ENCODE peak calls at places on chromosomes 4 and X, in seven cellular contexts. Q is hepatocyte, H is PC-3, R is NT2/D1, I is esophagus squamous epithelium, U is SJSA1, O is heart left ventricle. V is an unnamed sample. For H3K27me3, the result is how much of the 10 kb centered on the place peaks cover.

GRCh38 chr4:122980860-122981259 is 58.5 kb upstream of the NUDT6 start:
- DNase-seq in H (no peak), O (no peak), I (no peak), U (no peak), Q (no peak), R (no peak), V (no peak)

GRCh38 chr4:151672996-151673395 is 87.8 kb downstream of the GATB start:
- DNase-seq in I (no peak), O (no peak), H (no peak), R (no peak), Q (no peak), U (no peak), V (no peak)

GRCh38 chr4:54545663-54546424 is 111.9 kb upstream of the KIT start:
- DNase-seq in I (no peak), U (no peak), O (no peak), Q (no peak), R (no peak), H (no peak), V (no peak)

GRCh38 chrX:143486105-143486504 is 31.2 kb downstream of the SPANXN3 start:
- DNase-seq in U (no peak), O (no peak), Q (no peak), I (no peak), R (no peak), H (no peak), V (no peak)

GRCh38 chr4:112170451-112170993 is 25.3 kb downstream of the FAM241A start:
- DNase-seq in H (peak), U (no peak), R (no peak), Q (peak), I (no peak), O (no peak), V (peak)

GRCh38 chr4:159051245-159052071 is 51.4 kb upstream of the RAPGEF2 start:
- DNase-seq in H (no peak), Q (no peak), U (no peak), I (no peak), O (no peak), R (no peak), V (no peak)

GRCh38 chrX:118968031-118968430 is 6.4 kb upstream of the LONRF3 start:
- DNase-seq in O (no peak), H (peak), I (no peak), R (no peak), Q (no peak), U (no peak), V (no peak)

GRCh38 chr4:155353923-155354540 is 22.7 kb downstream of the MAP9 start:
- DNase-seq in U (peak), O (peak), R (peak), Q (peak), I (no peak), H (peak), V (no peak)

GRCh38 chr4:4386736-4387392 is at the start of gene NSG1:
- DNase-seq in Q (peak), R (no peak), O (no peak), H (no peak), I (no peak), U (no peak), V (no peak)

GRCh38 chrX:25007059-25008053 is 8.4 kb downstream of the ARX start:
- DNase-seq in Q (no peak), I (no peak), O (no peak), H (no peak), R (no peak), U (no peak), V (no peak)
- H3K27me3 ChIP-seq in Q (half or more), I (under half), O (under half), H (half or more), R (half or more), U (under half), V (half or more)

GRCh38 chr4:165720411-165721082 is 152.5 kb upstream of the TLL1 start:
- DNase-seq in I (no peak), H (no peak), U (no peak), R (no peak), O (no peak), Q (no peak), V (no peak)

GRCh38 chr4:165721815-165722214 is 151.2 kb upstream of the TLL1 start:
- DNase-seq in U (no peak), Q (no peak), I (no peak), H (no peak), O (no peak), R (no peak), V (no peak)

GRCh38 chr4:165723051-165723805 is 149.8 kb upstream of the TLL1 start:
- DNase-seq in I (no peak), O (no peak), H (peak), R (no peak), U (no peak), Q (no peak), V (no peak)

GRCh38 chr4:165726831-165727230 is 146.2 kb upstream of the TLL1 start:
- DNase-seq in U (no peak), I (no peak), Q (no peak), H (no peak), O (no peak), R (no peak), V (peak)

GRCh38 chr4:165725352-165725751 is 147.7 kb upstream of the TLL1 start:
- DNase-seq in I (no peak), R (no peak), H (no peak), Q (no peak), U (no peak), O (no peak), V (no peak)
- H3K4me3 ChIP-seq in I (no peak), R (no peak), H (no peak), Q (no peak), U (no peak), O (no peak), V (no peak)

GRCh38 chrX:106802388-106803275 is at the start of gene TBC1D8B:
- DNase-seq in O (peak), R (peak), I (no peak), Q (peak), H (peak), U (peak), V (peak)
- H3K27me3 ChIP-seq in O (under half), R (under half), I (under half), Q (under half), H (under half), U (under half), V (under half)

DNA sequence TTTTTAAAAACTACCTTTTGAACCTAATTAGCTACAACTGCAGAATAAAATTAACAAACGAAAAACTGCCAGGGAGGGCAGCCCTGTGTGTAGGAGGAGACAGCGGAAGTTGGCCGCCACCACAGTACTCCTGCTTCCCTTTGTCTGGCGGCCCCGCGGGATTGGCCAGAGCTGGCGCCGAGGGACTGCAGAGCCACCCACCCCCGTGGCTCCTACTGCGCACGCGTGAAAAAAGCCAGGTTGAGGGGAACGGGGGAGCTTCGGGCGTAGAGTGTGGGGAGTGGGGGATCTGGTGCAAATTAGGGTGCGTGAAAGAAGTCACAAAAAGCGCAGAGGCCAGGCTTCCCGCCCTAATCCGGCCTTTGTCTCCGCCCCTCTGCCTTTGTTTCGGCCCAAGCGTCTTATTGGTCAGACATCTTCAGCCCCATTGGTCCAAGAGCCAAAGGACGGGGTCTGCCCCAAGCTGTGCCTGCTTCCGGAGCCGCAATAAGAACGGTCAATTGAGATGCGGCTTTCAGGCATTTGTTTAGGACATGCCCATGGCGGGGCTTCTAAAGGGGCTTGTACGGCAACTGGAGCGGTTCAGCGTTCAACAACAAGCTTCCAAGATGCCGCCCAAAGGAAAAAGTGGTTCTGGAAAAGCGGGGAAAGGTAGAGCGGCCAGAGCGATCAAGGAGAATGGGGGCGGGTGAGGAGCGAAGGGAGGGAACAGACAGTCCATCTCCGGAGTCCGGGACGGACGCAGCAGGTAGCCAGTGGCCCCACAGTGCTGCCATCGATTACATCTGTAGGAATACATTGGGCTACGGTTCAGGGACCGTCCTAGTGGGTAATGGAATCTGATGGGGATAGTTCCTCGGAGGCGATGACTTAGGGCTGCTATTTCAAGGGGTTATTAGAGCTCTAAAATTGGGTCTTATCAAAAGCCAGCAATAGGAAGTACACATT is at the start of gene PIN4:
- DNase-seq in H (peak), I (peak), Q (peak), R (peak), U (peak), O (peak), V (peak)
- H3K4me3 ChIP-seq in H (peak), I (peak), Q (peak), R (peak), U (peak), O (peak), V (peak)

GRCh38 chrX:111005151-111005550 is 90.8 kb upstream of the PAK3 start:
- DNase-seq in O (no peak), I (no peak), R (no peak), U (no peak), Q (no peak), H (no peak), V (no peak)

GRCh38 chrX:111003118-111003517 is 92.9 kb upstream of the PAK3 start:
- DNase-seq in R (no peak), U (no peak), I (no peak), H (no peak), O (no peak), Q (no peak), V (no peak)

GRCh38 chrX:111008126-111008525 is 87.9 kb upstream of the PAK3 start:
- DNase-seq in O (no peak), U (no peak), R (no peak), H (no peak), Q (no peak), I (no peak), V (no peak)

GRCh38 chrX:111007238-111007637 is 88.8 kb upstream of the PAK3 start:
- DNase-seq in U (no peak), R (no peak), H (peak), I (no peak), Q (no peak), O (no peak), V (no peak)

DNA sequence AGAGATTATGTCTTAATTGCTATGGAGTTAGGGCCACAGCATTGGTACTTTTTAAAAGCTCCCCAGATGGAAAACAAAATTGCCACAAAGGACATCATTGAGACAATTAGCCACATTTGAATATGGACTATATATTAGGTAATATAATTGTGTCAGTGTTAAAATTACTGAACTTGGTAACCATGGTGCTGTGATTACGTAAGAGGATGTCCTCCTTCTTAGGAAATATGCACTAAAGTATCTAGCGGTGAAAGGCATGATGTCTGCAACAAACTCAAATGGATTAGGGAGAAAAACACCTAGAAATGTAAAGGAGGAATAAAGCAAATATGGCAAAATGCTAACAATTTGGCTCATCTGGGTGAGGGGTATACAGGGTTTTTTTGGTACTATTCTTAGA is 89.9 kb upstream of the PAK3 start:
- DNase-seq in O (no peak), I (no peak), U (no peak), R (no peak), Q (no peak), H (no peak), V (no peak)
- H3K27me3 ChIP-seq in O (under half), I (under half), U (under half), R (under half), Q (under half), H (under half), V (under half)

DNA sequence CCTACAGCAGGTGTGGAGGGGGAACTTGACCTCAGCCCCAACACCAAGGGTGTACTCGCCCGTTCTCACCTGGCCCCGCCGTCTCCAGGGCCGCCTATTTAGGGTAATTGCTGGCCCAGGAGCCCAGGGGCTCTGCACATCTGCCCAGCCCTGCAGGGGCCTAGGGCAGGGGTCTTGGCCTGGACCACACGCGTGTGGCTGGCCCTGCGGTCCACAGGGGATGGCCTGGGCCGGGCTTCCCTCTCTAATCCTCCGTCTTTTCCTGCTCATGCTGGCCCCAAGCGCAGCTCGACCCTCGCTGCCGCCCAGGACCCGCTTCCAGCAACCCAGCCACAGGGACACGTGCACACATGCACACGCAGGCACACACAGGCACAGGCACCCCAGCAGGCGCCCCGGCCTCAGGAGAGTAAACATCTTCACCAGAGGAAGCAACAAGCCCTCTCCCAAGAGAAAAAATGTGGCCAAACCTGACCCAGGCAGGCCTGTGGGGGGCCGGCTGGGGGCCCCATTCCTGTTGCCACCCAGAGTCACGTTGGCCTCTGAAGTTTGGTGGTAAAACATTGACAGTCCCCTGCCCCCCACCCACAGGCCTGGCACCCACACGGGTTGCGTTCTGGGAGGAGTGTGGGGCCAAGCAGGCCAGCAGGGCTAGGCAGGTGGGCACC is 24.6 kb upstream of the FGFR3 start:
- DNase-seq in Q (peak), I (no peak), R (no peak), O (no peak), H (no peak), U (no peak), V (no peak)
- H3K4me3 ChIP-seq in Q (no peak), I (no peak), R (peak), O (no peak), H (no peak), U (no peak), V (no peak)

V was measured in kidney epithelial cell.